ENCODE peak calls at places on chromosomes 6 and 20, in nine cellular contexts. A is fibroblast of lung; S is upper lobe of left lung; Y is Peyer's patch; X is upper lobe of right lung; C is CD4-positive, CD25-positive, alpha-beta regulatory T cell; K is effector memory CD4-positive, alpha-beta T cell; O is bronchial epithelial cell; J is IMR-90. H is an unnamed sample.

GRCh38 chr6:26327450-26328264 is 37.3 kb upstream of the BTN3A2 start:
- DNase-seq in A (peak; percentile 68), S (no peak), Y (no peak), X (no peak), C (peak; percentile 29), K (peak; percentile 48), O (peak; percentile 76), J (peak; percentile 81), H (peak; percentile 73)

GRCh38 chr6:34656378-34657036 is 40.1 kb downstream of the ILRUN start:
- DNase-seq in A (peak; percentile 74), S (peak; percentile 44), Y (peak; percentile 72), X (no peak), C (no peak), K (no peak), O (peak; percentile 67), J (peak; percentile 90), H (peak; percentile 36)

GRCh38 chr6:109183109-109183508 is 87.8 kb downstream of the CEP57L1 start:
- DNase-seq in A (no peak), S (no peak), Y (no peak), X (no peak), C (no peak), K (no peak), O (peak; percentile 34), J (no peak), H (no peak)

GRCh38 chr6:116282698-116283097 is 3.0 kb upstream of the TSPYL1 start:
- DNase-seq in A (no peak), S (no peak), Y (no peak), X (no peak), C (no peak), K (no peak), O (no peak), J (peak; percentile 23), H (no peak)

GRCh38 chr6:100296810-100297544 is 167.7 kb downstream of the SIM1 start:
- DNase-seq in A (peak; percentile 91), S (no peak), Y (no peak), X (no peak), C (no peak), K (no peak), O (peak; percentile 97), J (peak; percentile 80), H (no peak)

GRCh38 chr6:163667372-163668060 is 253.0 kb downstream of the QKI start:
- DNase-seq in A (peak; percentile 50), S (peak; percentile 57), Y (peak; percentile 73), X (no peak), C (no peak), K (no peak), O (no peak), J (peak; percentile 15), H (no peak)

GRCh38 chr6:156383059-156383458 is 394.1 kb upstream of the ARID1B start:
- DNase-seq in A (no peak), S (no peak), Y (no peak), X (no peak), C (no peak), K (no peak), O (no peak), J (no peak), H (no peak)

GRCh38 chr6:150813319-150813992 is 52.0 kb upstream of the MTHFD1L start:
- DNase-seq in A (peak; percentile 74), S (no peak), Y (no peak), X (no peak), C (no peak), K (no peak), O (peak; percentile 93), J (peak; percentile 83), H (no peak)

GRCh38 chr20:58010666-58011065 is 217.8 kb downstream of the ANKRD60 start:
- DNase-seq in A (no peak), S (no peak), Y (no peak), X (no peak), C (no peak), K (no peak), O (no peak), J (no peak), H (no peak)

GRCh38 chr6:12288844-12289654 is 1.1 kb upstream of the EDN1 start:
- DNase-seq in A (peak; percentile 48), S (peak; percentile 56), Y (peak; percentile 33), X (no peak), C (no peak), K (no peak), O (peak; percentile 78), J (peak; percentile 74), H (peak; percentile 73)

GRCh38 chr6:12291785-12292604 is 1.8 kb downstream of the EDN1 start:
- DNase-seq in A (peak; percentile 49), S (peak; percentile 61), Y (no peak), X (no peak), C (no peak), K (no peak), O (peak; percentile 55), J (peak; percentile 33), H (no peak)

GRCh38 chr6:12291083-12291784 is 1.1 kb downstream of the EDN1 start:
- DNase-seq in A (no peak), S (no peak), Y (no peak), X (no peak), C (no peak), K (no peak), O (peak; percentile 39), J (no peak), H (no peak)

GRCh38 chr6:12289655-12290489 is at the start of gene EDN1:
- DNase-seq in A (peak; percentile 88), S (peak; percentile 89), Y (peak; percentile 48), X (peak; percentile 91), C (no peak), K (peak; percentile 4), O (peak; percentile 80), J (peak; percentile 84), H (peak; percentile 33)

DNA sequence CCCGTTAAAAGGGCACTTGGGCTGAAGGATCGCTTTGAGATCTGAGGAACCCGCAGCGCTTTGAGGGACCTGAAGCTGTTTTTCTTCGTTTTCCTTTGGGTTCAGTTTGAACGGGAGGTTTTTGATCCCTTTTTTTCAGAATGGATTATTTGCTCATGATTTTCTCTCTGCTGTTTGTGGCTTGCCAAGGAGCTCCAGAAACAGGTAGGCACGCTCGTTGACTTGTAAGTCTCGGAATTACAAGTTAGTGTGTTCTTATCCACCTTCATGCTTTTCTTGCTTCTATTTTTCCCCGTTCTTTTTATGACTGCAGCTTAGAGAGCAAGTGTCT is 294 bp downstream of the EDN1 start:
- DNase-seq in A (no peak), S (no peak), Y (no peak), X (no peak), C (no peak), K (no peak), O (no peak), J (no peak), H (no peak)
- H3K27me3 ChIP-seq in A (no peaks in the 10 kb centered on the region), S (no peaks in the 10 kb centered on the region), Y (no peaks in the 10 kb centered on the region), X (no peaks in the 10 kb centered on the region), C (peaks cover 25% of the 10 kb centered on the region), K (peaks cover 4% of the 10 kb centered on the region), O (no peaks in the 10 kb centered on the region), J (no peaks in the 10 kb centered on the region), H (peaks cover 36% of the 10 kb centered on the region)

DNA sequence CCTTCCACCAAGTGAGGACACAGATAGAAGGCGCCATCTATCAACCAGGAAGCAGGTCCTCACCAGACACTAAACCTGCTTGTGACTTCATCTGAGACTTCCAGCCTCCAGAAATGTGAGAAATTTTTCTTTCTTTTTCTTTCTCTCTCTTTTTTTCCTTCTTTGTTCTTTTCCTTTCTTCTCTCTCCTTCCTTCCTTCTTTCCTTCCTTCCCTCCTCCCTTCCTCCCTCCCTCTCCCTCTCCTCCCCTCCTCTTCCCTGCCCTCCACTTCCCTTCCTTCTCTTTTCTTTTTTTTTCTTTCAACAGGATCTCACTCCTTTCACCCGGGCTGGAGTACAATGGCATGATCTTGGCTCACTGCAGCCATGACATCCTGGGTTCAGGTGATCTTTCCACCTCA is 37.4 kb upstream of the MCUR1 start:
- DNase-seq in A (no peak), S (no peak), Y (no peak), X (no peak), C (no peak), K (no peak), O (no peak), J (no peak), H (no peak)
- H3K27me3 ChIP-seq in A (no peaks in the 10 kb centered on the region), S (no peaks in the 10 kb centered on the region), Y (no peaks in the 10 kb centered on the region), X (no peaks in the 10 kb centered on the region), C (peaks cover 2% of the 10 kb centered on the region), K (no peaks in the 10 kb centered on the region), O (no peaks in the 10 kb centered on the region), J (peaks cover 18% of the 10 kb centered on the region), H (no peaks in the 10 kb centered on the region)

GRCh38 chr6:77461796-77462195 is 1.5 kb downstream of the HTR1B start:
- DNase-seq in A (no peak), S (no peak), Y (no peak), X (no peak), C (no peak), K (no peak), O (no peak), J (no peak), H (no peak)
- H3K27me3 ChIP-seq in A (peaks cover 27% of the 10 kb centered on the region), S (no peaks in the 10 kb centered on the region), Y (no peaks in the 10 kb centered on the region), X (peaks cover 54% of the 10 kb centered on the region), C (peaks cover 18% of the 10 kb centered on the region), K (peaks cover 4% of the 10 kb centered on the region), O (peaks cover 13% of the 10 kb centered on the region), J (peaks cover 17% of the 10 kb centered on the region), H (peaks cover 43% of the 10 kb centered on the region)

GRCh38 chr20:63024573-63025392 is 18.0 kb upstream of the BHLHE23 start:
- DNase-seq in A (no peak), S (no peak), Y (no peak), X (peak; percentile 50), C (no peak), K (no peak), O (no peak), J (no peak), H (no peak)

GRCh38 chr20:63023836-63024571 is 17.2 kb upstream of the BHLHE23 start:
- DNase-seq in A (no peak), S (no peak), Y (no peak), X (peak; percentile 55), C (no peak), K (no peak), O (no peak), J (no peak), H (no peak)

GRCh38 chr20:63021356-63022321 is 14.9 kb upstream of the BHLHE23 start:
- DNase-seq in A (no peak), S (no peak), Y (no peak), X (peak; percentile 45), C (no peak), K (no peak), O (no peak), J (no peak), H (no peak)

GRCh38 chr20:63022501-63022900 is 15.7 kb upstream of the BHLHE23 start:
- DNase-seq in A (no peak), S (no peak), Y (no peak), X (peak; percentile 38), C (no peak), K (no peak), O (no peak), J (no peak), H (no peak)

DNA sequence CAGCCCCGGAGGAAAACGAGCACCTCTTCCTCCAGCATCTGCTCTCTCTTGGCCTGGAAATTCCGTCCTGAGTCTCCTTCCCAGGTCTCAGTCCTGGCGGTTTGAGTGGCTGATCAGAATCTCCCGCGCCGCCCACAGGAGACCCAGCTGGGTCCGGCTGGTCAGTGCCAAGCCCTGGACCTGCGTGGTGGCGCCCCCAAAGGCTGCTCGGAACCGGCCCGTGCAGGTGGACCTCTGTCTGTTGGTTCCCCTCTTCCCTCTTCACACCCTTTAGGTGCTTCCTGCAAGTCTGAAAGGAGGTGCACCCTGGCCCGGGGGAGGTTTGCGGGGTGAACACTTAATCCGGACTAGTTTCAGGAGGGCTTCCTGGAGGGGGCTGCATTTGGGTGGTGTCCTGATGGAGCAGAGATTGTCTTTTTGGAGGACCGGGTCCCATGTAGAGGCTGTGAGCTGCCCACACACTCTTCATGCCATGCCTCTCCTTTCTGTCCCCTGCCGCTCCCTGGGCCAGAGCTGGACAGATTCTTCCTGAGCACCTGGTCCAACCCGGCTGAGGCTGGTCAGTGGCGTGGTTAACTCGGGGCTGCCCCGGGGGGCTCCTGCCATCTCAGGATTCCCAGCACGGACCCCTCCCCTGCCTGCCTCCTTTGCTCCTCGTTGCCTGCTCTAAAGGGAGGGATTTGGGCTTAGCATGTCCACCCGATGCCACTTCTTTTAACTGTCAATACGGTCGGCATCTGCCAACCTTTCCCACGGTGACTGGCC is 16.5 kb upstream of the BHLHE23 start:
- DNase-seq in A (no peak), S (no peak), Y (no peak), X (peak; percentile 59), C (no peak), K (no peak), O (no peak), J (no peak), H (no peak)
- H3K27me3 ChIP-seq in A (peaks cover 32% of the 10 kb centered on the region), S (peaks cover 2% of the 10 kb centered on the region), Y (no peaks in the 10 kb centered on the region), X (peaks cover 73% of the 10 kb centered on the region), C (peaks cover 3% of the 10 kb centered on the region), K (peaks cover 7% of the 10 kb centered on the region), O (peaks cover 18% of the 10 kb centered on the region), J (peaks cover 83% of the 10 kb centered on the region), H (peaks cover 54% of the 10 kb centered on the region)

H was measured in HAP-1.